ENCODE peak calls at places on chromosomes 1 and 21, in six cellular contexts. H is fibroblast of lung, Q is esophagus squamous epithelium, D is Caco-2, Z is lower lobe of right lung, R is psoas muscle. G is an unnamed sample. For H3K4me1 and H3K27me3, the result is how much of the 10 kb centered on the place peaks cover.

GRCh38 chr1:15430787-15431570 is 7.3 kb upstream of the CTRC start:
- DNase-seq in H (peak), Q (no peak), D (peak), Z (peak), R (peak), G (peak)

GRCh38 chr1:172145231-172145651 is 275.2 kb upstream of the C1orf105 start:
- DNase-seq in H (peak), Q (no peak), D (no peak), Z (no peak), R (no peak), G (no peak)

GRCh38 chr1:10936998-10937901 is 75.2 kb upstream of the TARDBP start:
- DNase-seq in H (no peak), Q (no peak), D (peak), Z (no peak), R (no peak), G (no peak)

GRCh38 chr1:44030606-44031050 is 634 bp downstream of the SLC6A9 start:
- DNase-seq in H (peak), Q (no peak), D (no peak), Z (no peak), R (peak), G (no peak)

GRCh38 chr1:74504125-74505065 is 8.0 kb downstream of the LRRC53 start:
- DNase-seq in H (peak), Q (no peak), D (peak), Z (no peak), R (no peak), G (peak)

GRCh38 chr21:35198004-35198403 is 148.9 kb upstream of the RUNX1 start:
- DNase-seq in H (peak), Q (no peak), D (no peak), Z (no peak), R (no peak), G (no peak)

GRCh38 chr1:220528049-220528678 is at the start of gene MARK1:
- DNase-seq in H (peak), Q (no peak), D (no peak), Z (peak), R (peak), G (peak)

GRCh38 chr1:11952455-11953109 is 18.1 kb downstream of the PLOD1 start:
- DNase-seq in H (no peak), Q (no peak), D (no peak), Z (no peak), R (no peak), G (no peak)

GRCh38 chr1:93662481-93663190 is 19.0 kb downstream of the BCAR3 start:
- DNase-seq in H (no peak), Q (no peak), D (no peak), Z (no peak), R (no peak), G (no peak)

GRCh38 chr1:93667642-93668041 is 14.0 kb downstream of the BCAR3 start:
- DNase-seq in H (no peak), Q (no peak), D (peak), Z (no peak), R (no peak), G (no peak)

GRCh38 chr1:93666613-93667384 is 14.8 kb downstream of the BCAR3 start:
- DNase-seq in H (peak), Q (no peak), D (no peak), Z (no peak), R (no peak), G (no peak)

GRCh38 chr1:93663191-93663614 is 18.4 kb downstream of the BCAR3 start:
- DNase-seq in H (no peak), Q (no peak), D (no peak), Z (no peak), R (no peak), G (no peak)

GRCh38 chr1:93665015-93665414 is 16.6 kb downstream of the BCAR3 start:
- DNase-seq in H (no peak), Q (no peak), D (no peak), Z (no peak), R (no peak), G (no peak)
- H3K4me1 ChIP-seq in H (under half), Q (under half), D (under half), Z (half or more), R (under half), G (under half)

GRCh38 chr1:6602669-6603423 is at the start of gene KLHL21:
- DNase-seq in H (peak), Q (peak), D (peak), Z (peak), R (peak), G (peak)

GRCh38 chr1:6603424-6603850 is 768 bp upstream of the KLHL21 start:
- DNase-seq in H (peak), Q (no peak), D (peak), Z (peak), R (peak), G (peak)

GRCh38 chr1:6600410-6601048 is 2.1 kb downstream of the KLHL21 start:
- DNase-seq in H (no peak), Q (no peak), D (no peak), Z (no peak), R (no peak), G (no peak)

GRCh38 chr1:6601049-6601864 is 1.4 kb downstream of the KLHL21 start:
- DNase-seq in H (peak), Q (peak), D (no peak), Z (peak), R (peak), G (peak)

GRCh38 chr1:6601865-6602668 is 602 bp downstream of the KLHL21 start:
- DNase-seq in H (peak), Q (no peak), D (no peak), Z (peak), R (peak), G (peak)
- H3K27me3 ChIP-seq in H (under half), Q (under half), D (under half), Z (under half), R (under half), G (under half)

GRCh38 chr21:45802956-45803612 is 159.6 kb downstream of the PCBP3 start:
- DNase-seq in H (no peak), Q (no peak), D (no peak), Z (no peak), R (no peak), G (no peak)
- H3K4me1 ChIP-seq in H (under half), Q (under half), D (under half), Z (under half), R (under half), G (under half)

GRCh38 chr1:184034761-184035379 is 2.7 kb downstream of the COLGALT2 start:
- DNase-seq in H (no peak), Q (no peak), D (no peak), Z (no peak), R (no peak), G (no peak)

GRCh38 chr1:184032306-184033135 is 5.0 kb downstream of the COLGALT2 start:
- DNase-seq in H (no peak), Q (no peak), D (no peak), Z (no peak), R (no peak), G (no peak)

GRCh38 chr1:184033136-184033469 is 4.4 kb downstream of the COLGALT2 start:
- DNase-seq in H (no peak), Q (no peak), D (no peak), Z (no peak), R (no peak), G (no peak)

GRCh38 chr1:184035719-184036516 is 1.6 kb downstream of the COLGALT2 start:
- DNase-seq in H (no peak), Q (no peak), D (peak), Z (no peak), R (peak), G (no peak)

DNA sequence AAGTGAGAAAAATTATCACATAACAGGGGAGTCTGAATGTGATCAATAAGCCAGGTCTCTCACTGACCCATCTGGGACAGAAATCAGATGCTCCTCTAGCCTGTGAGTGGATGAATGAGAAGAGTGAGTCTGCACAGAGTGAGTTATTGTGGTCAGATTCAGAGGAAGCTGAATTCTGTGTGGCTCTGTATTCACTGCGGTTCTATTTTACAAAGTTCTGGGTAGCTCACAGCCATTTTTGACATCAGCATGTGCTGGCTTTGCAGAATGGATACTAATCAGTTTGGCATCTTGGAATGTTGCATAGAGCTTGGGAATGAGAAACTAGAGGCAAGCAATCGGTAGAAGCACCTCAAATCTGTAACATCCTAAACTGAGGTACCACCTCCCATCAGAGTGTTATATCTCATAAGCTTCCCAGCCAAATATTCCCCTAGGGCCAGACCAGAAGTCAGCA is 3.8 kb downstream of the COLGALT2 start:
- DNase-seq in H (no peak), Q (no peak), D (no peak), Z (no peak), R (no peak), G (no peak)
- H3K27me3 ChIP-seq in H (under half), Q (under half), D (under half), Z (under half), R (under half), G (under half)

DNA sequence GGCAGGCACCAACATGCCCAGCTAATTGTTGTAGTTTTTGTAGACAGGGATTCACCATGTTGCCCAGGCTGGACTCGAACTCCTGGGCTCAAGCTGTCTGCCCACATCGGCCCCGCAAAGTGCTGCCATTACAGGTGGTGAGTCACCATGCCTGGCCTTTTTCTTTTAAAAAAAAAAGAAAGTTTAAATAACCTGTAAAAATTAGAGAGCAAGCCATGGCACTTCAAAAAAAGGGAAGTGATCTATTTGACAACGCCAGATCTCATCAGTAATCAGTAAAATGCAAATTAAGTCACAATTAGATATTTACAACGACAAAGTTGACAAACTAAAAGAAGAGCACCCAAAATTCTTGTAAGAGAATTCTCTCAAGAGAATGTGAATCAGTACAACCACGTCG is 2.9 kb upstream of the RBBP5 start:
- DNase-seq in H (no peak), Q (no peak), D (no peak), Z (no peak), R (no peak), G (no peak)
- H3K4me1 ChIP-seq in H (under half), Q (under half), D (under half), Z (under half), R (under half), G (under half)

G was measured in CD4-positive, CD25-positive, alpha-beta regulatory T cell.